ENCODE peak calls at places on chromosomes 16 and 17, in four cellular contexts. D is K562, W is HepG2, J is H1. S is an unnamed sample.

GRCh38 chr17:29615048-29615385 is 7.7 kb downstream of the CORO6 start:
- DNase-seq in W (no peak), D (peak; percentile 56), J (no peak), S (no peak)

GRCh38 chr17:56801506-56802178 is 32.1 kb downstream of the C17orf67 start:
- DNase-seq in W (no peak), J (no peak), D (no peak), S (no peak)

GRCh38 chr17:37769050-37769449 is 24.2 kb upstream of the HNF1B start:
- DNase-seq in D (no peak), W (no peak), J (no peak), S (no peak)

GRCh38 chr17:56185491-56185890 is 32.2 kb downstream of the ANKFN1 start:
- DNase-seq in J (no peak), W (no peak), D (no peak), S (no peak)

GRCh38 chr16:65825191-65825856 is 541.2 kb upstream of the CDH5 start:
- DNase-seq in J (no peak), D (no peak), W (no peak), S (no peak)

GRCh38 chr17:40304464-40304863 is 4.5 kb upstream of the RARA start:
- DNase-seq in J (no peak), D (no peak), W (no peak), S (no peak)

GRCh38 chr16:2519711-2520080 is 475 bp upstream of the AMDHD2 start:
- DNase-seq in W (no peak), J (no peak), D (no peak), S (no peak)

GRCh38 chr17:39008633-39009032 is 41.4 kb upstream of the FBXO47 start:
- DNase-seq in J (no peak), D (no peak), W (no peak), S (no peak)

GRCh38 chr16:88464447-88465318 is 11.6 kb downstream of the ZFPM1 start:
- DNase-seq in D (no peak), J (no peak), W (no peak), S (no peak)

GRCh38 chr16:23905027-23905426 is 69.2 kb downstream of the PRKCB start:
- DNase-seq in J (peak; percentile 68), D (no peak), W (no peak), S (peak; percentile 15)

GRCh38 chr17:65918450-65918849 is 273.5 kb downstream of the CEP112 start:
- DNase-seq in J (no peak), D (no peak), W (no peak), S (no peak)

GRCh38 chr17:21211825-21212479 is 2.0 kb downstream of the TMEM11 start:
- DNase-seq in W (no peak), D (no peak), J (no peak), S (no peak)

GRCh38 chr17:17303010-17303846 is at the start of gene NT5M:
- DNase-seq in W (peak; percentile 34), D (peak; percentile 84), J (no peak), S (peak; percentile 91)

GRCh38 chr17:82092995-82093751 is 4.9 kb downstream of the FASN start:
- DNase-seq in J (no peak), D (no peak), W (no peak), S (no peak)

GRCh38 chr16:154223-155030 is 2.0 kb downstream of the HBZ start:
- DNase-seq in W (no peak), D (peak; percentile 67), J (no peak), S (no peak)

GRCh38 chr16:75385507-75386152 is 47.7 kb downstream of the CFDP1 start:
- DNase-seq in J (no peak), D (peak; percentile 39), W (peak; percentile 68), S (peak; percentile 78)

GRCh38 chr17:41492351-41492750 is 2.6 kb upstream of the KRT36 start:
- DNase-seq in W (no peak), J (no peak), D (no peak), S (no peak)

GRCh38 chr17:53058031-53058430 is 764.7 kb upstream of the KIF2B start:
- DNase-seq in D (no peak), W (no peak), J (no peak), S (no peak)

GRCh38 chr16:73196670-73197069 is 148.7 kb upstream of the ZFHX3 start:
- DNase-seq in J (peak; percentile 51), D (peak; percentile 63), W (peak; percentile 70), S (peak; percentile 80)

GRCh38 chr16:86180244-86180643 is 281.3 kb downstream of the IRF8 start:
- DNase-seq in D (no peak), W (no peak), J (no peak), S (no peak)

GRCh38 chr16:57747996-57748395 is 12.4 kb downstream of the KATNB1 start:
- DNase-seq in J (no peak), W (no peak), D (no peak), S (no peak)

GRCh38 chr17:61318684-61319098 is 81.0 kb upstream of the TBX2 start:
- DNase-seq in W (peak; percentile 42), D (no peak), J (no peak), S (no peak)

GRCh38 chr17:38405654-38406053 is 22.6 kb upstream of the ARHGAP23 start:
- DNase-seq in W (no peak), J (no peak), D (no peak), S (no peak)

GRCh38 chr16:15523092-15523541 is 88.7 kb downstream of the BMERB1 start:
- DNase-seq in W (peak; percentile 58), J (no peak), D (no peak), S (no peak)

GRCh38 chr16:28136751-28137434 is 73.4 kb upstream of the GSG1L start:
- DNase-seq in J (no peak), W (no peak), D (no peak), S (no peak)

GRCh38 chr16:67447508-67448076 is 16.7 kb downstream of the HSD11B2 start:
- DNase-seq in J (no peak), W (peak; percentile 49), D (peak; percentile 76), S (peak; percentile 64)

GRCh38 chr17:45826919-45827628 is 17.6 kb upstream of the SPPL2C start:
- DNase-seq in D (no peak), J (no peak), W (no peak), S (no peak)

GRCh38 chr17:67615011-67615561 is 102.7 kb upstream of the NOL11 start:
- DNase-seq in J (no peak), D (no peak), W (no peak), S (no peak)

GRCh38 chr17:37440424-37440823 is 33.7 kb downstream of the TADA2A start:
- DNase-seq in D (no peak), J (no peak), W (no peak), S (no peak)

GRCh38 chr16:84514295-84514873 is 9.9 kb upstream of the MEAK7 start:
- DNase-seq in D (no peak), J (no peak), W (no peak), S (no peak)

GRCh38 chr16:84511821-84512220 is 7.4 kb upstream of the MEAK7 start:
- DNase-seq in J (no peak), W (no peak), D (no peak), S (no peak)

GRCh38 chr16:84513111-84514065 is 8.9 kb upstream of the MEAK7 start:
- DNase-seq in D (no peak), J (no peak), W (no peak), S (no peak)

GRCh38 chr16:84517366-84517765 is 12.9 kb upstream of the MEAK7 start:
- DNase-seq in D (no peak), W (no peak), J (no peak), S (no peak)

DNA sequence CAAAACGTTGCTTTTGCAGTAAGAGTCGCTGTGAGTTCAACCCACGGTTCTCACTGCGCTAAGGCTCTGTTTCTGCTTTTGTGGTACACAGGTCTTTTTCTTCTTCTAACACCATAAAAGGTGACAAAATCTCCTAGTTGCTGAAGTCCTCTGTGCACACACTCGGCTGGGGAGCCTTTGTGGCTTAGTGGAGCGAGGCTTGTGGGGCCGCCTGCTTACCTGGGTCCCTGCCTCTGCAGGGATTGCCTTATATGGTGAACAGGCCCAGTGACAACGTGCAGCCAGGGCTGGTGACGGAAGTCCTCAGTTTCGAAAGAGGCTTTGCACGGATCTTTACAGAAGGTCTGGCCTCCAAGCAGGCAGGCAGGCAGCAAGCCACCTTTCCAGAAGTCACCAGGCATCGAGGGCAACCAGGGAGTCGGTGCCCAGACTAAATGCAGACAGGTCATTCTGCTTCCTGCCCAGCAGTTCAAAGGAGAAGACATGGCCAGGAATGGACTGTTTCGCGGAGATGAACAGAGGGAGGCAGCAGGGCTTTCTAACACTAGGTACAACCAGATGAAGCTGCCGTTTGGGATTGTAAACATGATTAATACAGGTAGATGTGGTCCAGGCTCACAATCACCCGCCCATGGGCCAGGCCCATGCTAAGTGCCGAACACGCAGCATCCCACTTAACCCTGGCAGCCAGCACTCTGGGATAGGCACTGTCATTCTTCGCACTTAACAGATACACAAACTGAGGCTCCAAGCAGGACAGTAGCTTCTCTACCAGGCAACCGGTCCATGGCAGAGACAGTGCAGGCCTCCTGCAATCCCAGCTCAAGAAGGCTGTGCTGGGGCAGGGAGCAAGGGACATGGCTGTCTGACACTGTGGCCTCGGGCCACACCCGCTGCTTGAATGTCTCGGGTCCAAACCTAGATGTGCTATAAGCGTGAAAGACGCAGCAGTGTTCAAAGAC is 10.7 kb upstream of the MEAK7 start:
- DNase-seq in J (no peak), W (peak; percentile 85), D (no peak), S (no peak)
- TF ChIP-seq PHF8 in J (no peak), W (no peak), D (no peak), S (no peak)

DNA sequence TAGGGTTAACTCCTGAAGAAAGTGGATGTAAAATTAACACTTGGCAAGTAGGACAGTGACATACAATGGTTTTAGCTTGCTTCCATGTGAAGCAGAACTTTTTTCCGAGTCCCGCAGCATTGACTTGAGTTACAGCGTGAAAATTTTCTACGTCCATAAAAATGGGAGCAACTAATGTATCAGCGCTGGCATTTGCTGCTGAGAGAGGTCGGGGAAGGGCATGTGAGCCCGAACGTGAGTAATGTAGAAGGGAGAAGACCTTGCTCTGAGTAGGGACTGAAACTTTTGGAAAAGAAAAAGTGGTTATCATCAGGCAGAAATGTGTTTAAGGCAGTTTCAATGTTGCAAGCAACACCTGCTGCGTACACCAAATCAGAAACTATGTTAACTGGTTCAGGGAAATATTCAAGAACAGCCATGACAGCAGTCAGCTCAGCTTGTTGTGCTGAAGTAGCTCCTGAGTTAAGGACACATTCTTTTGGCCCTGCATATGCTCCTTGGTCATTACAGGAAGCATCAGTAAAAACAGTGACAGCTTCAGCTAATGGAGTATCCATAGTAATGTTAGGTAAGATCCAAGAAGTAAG is 70.9 kb upstream of the ARL4D start:
- DNase-seq in D (no peak), W (no peak), J (no peak), S (no peak)
- TF ChIP-seq RAD21 in D (no peak), W (no peak), J (no peak), S (no peak)

GRCh38 chr17:79837888-79838540 is 1.2 kb downstream of the CBX4 start:
- DNase-seq in J (no peak), W (no peak), D (no peak), S (no peak)
- TF ChIP-seq PHF8 in J (no peak), W (no peak), D (no peak), S (no peak)

GRCh38 chr16:83100679-83101078 is 473.9 kb downstream of the CDH13 start:
- DNase-seq in W (no peak), D (no peak), J (no peak), S (no peak)

GRCh38 chr16:83098536-83098935 is 471.8 kb downstream of the CDH13 start:
- DNase-seq in D (no peak), W (no peak), J (no peak), S (no peak)

GRCh38 chr16:83105279-83106077 is 478.7 kb downstream of the CDH13 start:
- DNase-seq in W (no peak), D (no peak), J (no peak), S (no peak)

DNA sequence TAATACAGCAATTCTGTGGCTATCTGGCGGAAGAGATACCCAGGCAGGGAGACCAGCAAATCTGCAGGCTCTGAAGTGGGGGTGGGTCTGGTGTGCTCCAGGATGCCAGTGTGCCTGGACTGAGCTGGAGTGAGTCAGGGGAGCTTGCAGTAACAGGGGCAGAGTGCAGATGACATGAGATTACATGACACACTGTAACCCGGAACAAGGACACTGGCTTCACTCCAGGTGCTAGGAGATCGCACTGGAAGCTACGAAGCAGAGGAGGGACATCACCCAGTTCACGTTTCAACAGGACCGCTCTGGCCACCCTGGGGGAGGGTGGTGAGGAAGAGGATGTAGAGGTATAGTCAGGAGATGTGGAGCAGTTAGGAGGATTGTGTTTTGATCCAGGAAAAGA is 475.6 kb downstream of the CDH13 start:
- DNase-seq in W (no peak), J (no peak), D (no peak), S (no peak)
- TF ChIP-seq RAD21 in W (no peak), J (no peak), D (no peak), S (no peak)

S was measured in A549.